ENCODE peak calls at places on chromosomes 1 and 21, in four cellular contexts. P is body of pancreas, R is prostate gland, B is tibial artery. K is an unnamed sample.

GRCh38 chr1:155277896-155278688 is 829 bp downstream of the HCN3 start:
- DNase-seq in P (peak; percentile 59), R (peak; percentile 26), B (peak; percentile 53), K (no peak)

GRCh38 chr1:167066333-167067122 is 23.6 kb downstream of the GPA33 start:
- DNase-seq in P (peak; percentile 80), R (peak; percentile 64), B (peak; percentile 61), K (peak; percentile 65)

GRCh38 chr1:37477198-37477931 is 3.0 kb downstream of the ZC3H12A start:
- DNase-seq in P (peak; percentile 74), R (no peak), B (peak; percentile 31), K (peak; percentile 84)

GRCh38 chr1:226798427-226799411 is 59.6 kb upstream of the ITPKB start:
- DNase-seq in P (no peak), R (no peak), B (no peak), K (no peak)

GRCh38 chr1:76503100-76503499 is 364.2 kb upstream of the ST6GALNAC5 start:
- DNase-seq in P (no peak), R (no peak), B (no peak), K (no peak)

GRCh38 chr1:25116832-25117231 is 115.5 kb downstream of the SYF2 start:
- DNase-seq in P (no peak), R (no peak), B (no peak), K (no peak)

GRCh38 chr1:218673170-218673569 is 328.0 kb downstream of the TGFB2 start:
- DNase-seq in P (no peak), R (no peak), B (no peak), K (no peak)

GRCh38 chr1:41608242-41608641 is 123.8 kb upstream of the EDN2 start:
- DNase-seq in P (no peak), R (no peak), B (no peak), K (no peak)

GRCh38 chr1:17370618-17371017 is 1.4 kb upstream of the PADI6 start:
- DNase-seq in P (no peak), R (no peak), B (no peak), K (no peak)

GRCh38 chr1:109761227-109762038 is 2.3 kb downstream of the EPS8L3 start:
- DNase-seq in P (peak; percentile 17), R (no peak), B (no peak), K (peak; percentile 42)

GRCh38 chr1:188822248-188822647 is 1655.4 kb downstream of the BRINP3 start:
- DNase-seq in P (no peak), R (no peak), B (no peak), K (no peak)

GRCh38 chr1:38209986-38210385 is 163.4 kb upstream of the POU3F1 start:
- DNase-seq in P (no peak), R (no peak), B (no peak), K (no peak)

GRCh38 chr1:201758508-201759050 is 70.4 kb upstream of the IPO9 start:
- DNase-seq in P (no peak), R (no peak), B (no peak), K (no peak)

GRCh38 chr1:150961756-150962155 is 12.9 kb downstream of the CERS2 start:
- DNase-seq in P (no peak), R (no peak), B (no peak), K (no peak)

GRCh38 chr1:151472852-151473731 is 13.8 kb upstream of the POGZ start:
- DNase-seq in P (peak; percentile 37), R (peak; percentile 13), B (peak; percentile 25), K (no peak)

GRCh38 chr1:119554188-119554587 is 47.2 kb downstream of the HSD3B1 start:
- DNase-seq in P (peak; percentile 65), R (no peak), B (no peak), K (no peak)

GRCh38 chr1:88462481-88463261 is 221.4 kb upstream of the PKN2 start:
- DNase-seq in P (no peak), R (no peak), B (no peak), K (no peak)

GRCh38 chr1:161037661-161038522 is 872 bp downstream of the TSTD1 start:
- DNase-seq in P (peak; percentile 47), R (peak; percentile 59), B (no peak), K (no peak)

GRCh38 chr1:43238104-43238503 is 31.7 kb upstream of the TMEM125 start:
- DNase-seq in P (peak; percentile 85), R (peak; percentile 52), B (peak; percentile 56), K (no peak)

GRCh38 chr1:243411472-243411871 is 155.6 kb downstream of the SDCCAG8 start:
- DNase-seq in P (no peak), R (peak; percentile 21), B (no peak), K (no peak)

GRCh38 chr21:17789660-17790059 is 29.5 kb downstream of the C21orf91 start:
- DNase-seq in P (no peak), R (no peak), B (no peak), K (no peak)

GRCh38 chr1:151994956-151995355 is 1.3 kb upstream of the S100A10 start:
- DNase-seq in P (no peak), R (no peak), B (peak; percentile 45), K (no peak)

GRCh38 chr1:6041432-6042062 is 4.1 kb upstream of the KCNAB2 start:
- DNase-seq in P (peak; percentile 20), R (no peak), B (no peak), K (no peak)
- TF ChIP-seq CTCF in P (peak; percentile 16), R (no peak), B (no peak), K (peak; percentile 80)

DNA sequence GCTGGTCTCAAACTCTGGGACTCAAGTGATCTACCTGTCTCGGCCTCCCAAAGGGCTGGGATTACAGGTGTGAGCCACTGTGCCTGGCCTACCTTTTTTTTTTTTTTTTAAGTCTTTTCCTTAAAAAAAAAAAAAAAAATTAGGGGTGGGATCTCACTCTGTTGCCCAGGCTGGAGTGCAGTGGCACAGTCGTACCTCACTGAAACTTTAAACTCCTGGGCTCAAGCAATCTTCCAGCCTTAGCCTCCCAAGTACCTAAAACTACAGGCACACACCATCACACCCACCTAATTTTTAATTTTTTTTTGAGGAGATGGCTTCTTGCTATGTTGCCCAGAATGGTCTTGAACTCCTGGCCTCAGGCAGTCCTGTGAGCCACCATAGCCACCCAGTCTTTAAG is 38.5 kb downstream of the RNF2 start:
- DNase-seq in P (no peak), R (no peak), B (no peak), K (no peak)
- TF ChIP-seq CTCF in P (no peak), R (no peak), B (no peak), K (no peak)

DNA sequence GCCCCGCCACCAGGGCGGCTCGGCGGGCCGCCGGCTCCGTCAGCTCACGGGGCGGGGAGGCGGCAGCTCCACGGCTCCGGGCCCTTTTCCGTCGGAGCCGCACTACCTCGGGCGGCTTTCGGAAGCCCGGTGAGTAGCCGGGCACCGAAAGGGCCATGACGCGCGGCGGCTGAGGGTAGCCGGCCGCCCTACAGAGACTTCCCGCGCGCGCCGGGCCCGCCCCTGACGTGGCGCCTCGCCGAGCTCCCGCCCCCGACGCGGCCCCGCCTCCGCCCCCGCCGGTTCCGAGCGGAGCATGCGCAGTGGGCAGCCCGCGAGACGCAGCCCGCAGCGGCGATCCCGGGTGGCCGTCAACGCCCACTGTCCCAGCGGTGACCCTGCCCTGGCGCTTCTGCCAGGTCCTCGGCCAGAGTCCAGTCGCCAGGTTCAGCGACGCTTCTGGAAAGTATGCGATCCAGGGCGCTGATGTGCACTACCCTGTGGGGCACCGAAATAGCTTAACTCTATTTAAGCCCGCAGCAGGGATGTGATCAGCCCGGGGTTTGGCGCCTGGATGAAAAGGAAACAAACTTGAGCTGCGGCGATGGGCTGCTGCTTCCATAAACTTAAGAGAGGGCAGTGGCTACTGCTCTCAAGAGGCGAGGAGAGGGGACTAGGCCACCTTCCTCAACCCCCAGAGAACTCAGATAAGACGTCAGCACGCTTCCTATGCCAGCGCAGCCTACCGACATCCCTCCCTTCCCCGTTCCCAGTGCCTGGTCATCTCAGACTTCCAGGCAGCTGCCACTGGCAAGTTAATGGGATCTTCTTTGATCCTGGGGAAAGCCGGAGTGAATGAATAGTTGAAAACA is at the start of gene DONSON:
- DNase-seq in P (peak; percentile 87), R (peak; percentile 75), B (peak; percentile 69), K (peak; percentile 84)
- TF ChIP-seq CTCF in P (no peak), R (no peak), B (no peak), K (no peak)

DNA sequence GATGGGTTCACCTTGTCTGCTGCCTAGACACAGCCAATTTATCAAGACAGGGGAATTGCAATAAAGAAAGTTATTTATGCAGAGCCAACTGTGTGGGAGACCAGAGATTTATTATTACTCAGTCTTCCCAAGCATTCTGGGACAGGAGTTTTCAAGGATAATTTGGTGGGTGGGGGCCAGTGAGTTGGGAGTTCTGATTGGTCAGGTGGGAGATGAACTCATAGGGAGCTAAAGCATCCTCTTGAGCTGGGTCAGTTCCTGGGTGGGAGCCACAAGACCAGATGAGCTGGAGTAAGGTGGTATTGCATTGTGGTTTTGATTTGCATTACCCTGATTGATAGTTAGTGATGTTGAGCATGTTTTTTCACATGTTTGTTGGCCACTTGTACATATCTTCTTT is 86.1 kb downstream of the PRKAB2 start:
- DNase-seq in P (no peak), R (no peak), B (no peak), K (no peak)
- TF ChIP-seq CTCF in P (no peak), R (no peak), B (no peak), K (no peak)

GRCh38 chr1:53294557-53294956 is 33.3 kb downstream of the LRP8 start:
- DNase-seq in P (no peak), R (no peak), B (no peak), K (no peak)

GRCh38 chr1:53293123-53293522 is 34.7 kb downstream of the LRP8 start:
- DNase-seq in P (no peak), R (no peak), B (peak; percentile 63), K (no peak)

GRCh38 chr1:53292690-53293089 is 35.2 kb downstream of the LRP8 start:
- DNase-seq in P (no peak), R (no peak), B (no peak), K (no peak)

GRCh38 chr1:53289050-53289429 is 38.8 kb downstream of the LRP8 start:
- DNase-seq in P (no peak), R (no peak), B (no peak), K (no peak)

GRCh38 chr1:53291574-53291973 is 36.3 kb downstream of the LRP8 start:
- DNase-seq in P (no peak), R (no peak), B (no peak), K (no peak)
- TF ChIP-seq CTCF in P (no peak), R (no peak), B (no peak), K (no peak)

GRCh38 chr1:10839188-10839770 is 42.8 kb upstream of the CASZ1 start:
- DNase-seq in P (no peak), R (no peak), B (no peak), K (no peak)

GRCh38 chr1:10836726-10837125 is 40.3 kb upstream of the CASZ1 start:
- DNase-seq in P (no peak), R (no peak), B (no peak), K (no peak)

GRCh38 chr1:10843697-10844096 is 47.3 kb upstream of the CASZ1 start:
- DNase-seq in P (no peak), R (no peak), B (no peak), K (no peak)

GRCh38 chr1:10838541-10838940 is 42.1 kb upstream of the CASZ1 start:
- DNase-seq in P (no peak), R (no peak), B (no peak), K (no peak)

GRCh38 chr1:10841059-10841458 is 44.6 kb upstream of the CASZ1 start:
- DNase-seq in P (no peak), R (no peak), B (no peak), K (no peak)
- TF ChIP-seq CTCF in P (no peak), R (no peak), B (no peak), K (no peak)

K was measured in CD14-positive monocyte.